ENCODE peak calls at places on chromosomes 12 and 14, in five cellular contexts. E, N, B, T and H are unnamed samples.

GRCh38 chr12:52915637-52916036 is 10.8 kb upstream of the KRT8 start:
- DNase-seq in E (no peak), N (no peak), B (no peak), T (no peak), H (no peak)

GRCh38 chr14:76320486-76320885 is 55.5 kb upstream of the ESRRB start:
- DNase-seq in E (no peak), N (no peak), B (no peak), T (no peak), H (no peak)

GRCh38 chr12:86264451-86265328 is 8.5 kb upstream of the MGAT4C start:
- DNase-seq in E (no peak), N (no peak), B (peak; percentile 69), T (no peak), H (no peak)

GRCh38 chr12:95248604-95249355 is 31.2 kb downstream of the VEZT start:
- DNase-seq in E (no peak), N (no peak), B (no peak), T (no peak), H (no peak)

GRCh38 chr12:132003846-132004245 is 54.1 kb downstream of the EP400 start:
- DNase-seq in E (no peak), N (no peak), B (no peak), T (no peak), H (no peak)

GRCh38 chr14:50666772-50667490 is 1.2 kb downstream of the SAV1 start:
- DNase-seq in E (no peak), N (no peak), B (no peak), T (peak; percentile 37), H (no peak)

GRCh38 chr12:22121224-22121623 is 75.2 kb downstream of the CMAS start:
- DNase-seq in E (no peak), N (no peak), B (peak; percentile 68), T (peak; percentile 9), H (no peak)

GRCh38 chr14:51386983-51387730 is 147.1 kb downstream of the TMX1 start:
- DNase-seq in E (no peak), N (no peak), B (no peak), T (no peak), H (no peak)

GRCh38 chr12:75239987-75240386 is 30.3 kb upstream of the KCNC2 start:
- DNase-seq in E (no peak), N (no peak), B (no peak), T (no peak), H (no peak)

GRCh38 chr12:26863515-26863914 is 30.5 kb upstream of the ITPR2 start:
- DNase-seq in E (no peak), N (no peak), B (no peak), T (no peak), H (no peak)

GRCh38 chr12:107320929-107321618 is 227.7 kb upstream of the CRY1 start:
- DNase-seq in E (no peak), N (no peak), B (peak; percentile 68), T (no peak), H (no peak)

GRCh38 chr12:121536929-121537813 is 43.7 kb downstream of the KDM2B start:
- DNase-seq in E (peak; percentile 81), N (peak; percentile 77), B (peak; percentile 78), T (peak; percentile 76), H (peak; percentile 84)

GRCh38 chr14:75050852-75051555 is at the start of gene MLH3:
- DNase-seq in E (peak; percentile 88), N (peak; percentile 67), B (peak; percentile 91), T (peak; percentile 75), H (peak; percentile 72)

GRCh38 chr12:10632226-10632625 is 18.8 kb upstream of the MAGOHB start:
- DNase-seq in E (no peak), N (no peak), B (no peak), T (no peak), H (no peak)

GRCh38 chr12:105324704-105325103 is 5.8 kb upstream of the C12orf75 start:
- DNase-seq in E (no peak), N (no peak), B (no peak), T (no peak), H (no peak)

GRCh38 chr12:117000316-117000715 is 89.6 kb downstream of the FBXW8 start:
- DNase-seq in E (no peak), N (no peak), B (no peak), T (no peak), H (no peak)

GRCh38 chr12:58306266-58306995 is 365.1 kb downstream of the ATP23 start:
- DNase-seq in E (no peak), N (no peak), B (no peak), T (no peak), H (no peak)

GRCh38 chr14:101254805-101255764 is 306.2 kb upstream of the DIO3 start:
- DNase-seq in E (no peak), N (no peak), B (no peak), T (no peak), H (no peak)

GRCh38 chr14:102304611-102305506 is at the start of gene MOK:
- DNase-seq in E (peak; percentile 96), N (peak; percentile 96), B (peak; percentile 100), T (peak; percentile 96), H (peak; percentile 95)
- TF ChIP-seq POLR2A in E (no peak), N (no peak), B (no peak), T (no peak), H (no peak)

GRCh38 chr14:68361231-68361630 is 431.6 kb downstream of the ZFP36L1 start:
- DNase-seq in E (no peak), N (no peak), B (no peak), T (no peak), H (no peak)
- TF ChIP-seq TAF1 in E (no peak), N (no peak), B (no peak), T (no peak), H (no peak)

DNA sequence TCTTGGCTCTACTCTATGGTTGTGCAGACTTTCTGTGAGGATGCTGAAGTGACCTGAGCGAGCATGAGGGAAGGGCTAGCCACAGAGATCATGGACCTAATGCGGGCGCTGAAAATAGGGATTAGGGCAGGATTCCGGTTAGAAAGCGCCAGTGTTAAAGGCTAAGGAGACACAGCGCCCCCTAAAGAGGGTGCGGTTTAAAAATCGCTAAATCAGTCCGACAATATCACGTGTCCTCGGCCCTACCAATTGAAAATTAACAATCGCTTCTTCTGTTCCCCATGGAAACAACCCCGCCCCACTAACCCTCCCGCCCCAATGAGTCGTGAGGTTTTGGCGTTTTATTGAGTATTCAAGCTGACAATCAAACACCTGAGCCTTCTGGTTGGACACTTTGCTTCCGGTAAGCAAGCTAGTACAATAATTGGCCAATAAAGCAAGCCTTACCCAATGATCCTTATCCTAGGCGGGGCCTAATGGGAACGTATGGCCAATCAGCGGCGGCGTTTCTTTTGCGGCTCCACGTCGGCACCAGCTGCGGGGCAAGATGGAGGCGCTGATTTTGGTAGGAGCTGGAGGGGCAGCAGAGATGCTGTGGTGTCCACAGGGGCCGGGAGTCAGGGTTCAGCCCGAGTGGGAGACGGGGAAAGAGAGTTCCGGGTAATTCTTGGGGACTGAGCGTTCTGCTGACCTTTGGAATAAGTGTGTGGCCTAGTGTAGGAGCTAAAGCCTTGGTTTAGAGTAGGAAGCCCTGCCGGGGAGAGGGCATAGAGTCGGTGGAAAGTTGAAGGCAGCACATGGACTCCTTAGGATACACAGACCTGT is at the start of gene COPZ1:
- DNase-seq in E (peak; percentile 91), N (peak; percentile 81), B (peak; percentile 87), T (peak; percentile 100), H (peak; percentile 85)
- TF ChIP-seq POLR2A in E (peak; percentile 97), N (peak; percentile 86), B (peak; percentile 87), T (peak; percentile 96), H (peak; percentile 87)

DNA sequence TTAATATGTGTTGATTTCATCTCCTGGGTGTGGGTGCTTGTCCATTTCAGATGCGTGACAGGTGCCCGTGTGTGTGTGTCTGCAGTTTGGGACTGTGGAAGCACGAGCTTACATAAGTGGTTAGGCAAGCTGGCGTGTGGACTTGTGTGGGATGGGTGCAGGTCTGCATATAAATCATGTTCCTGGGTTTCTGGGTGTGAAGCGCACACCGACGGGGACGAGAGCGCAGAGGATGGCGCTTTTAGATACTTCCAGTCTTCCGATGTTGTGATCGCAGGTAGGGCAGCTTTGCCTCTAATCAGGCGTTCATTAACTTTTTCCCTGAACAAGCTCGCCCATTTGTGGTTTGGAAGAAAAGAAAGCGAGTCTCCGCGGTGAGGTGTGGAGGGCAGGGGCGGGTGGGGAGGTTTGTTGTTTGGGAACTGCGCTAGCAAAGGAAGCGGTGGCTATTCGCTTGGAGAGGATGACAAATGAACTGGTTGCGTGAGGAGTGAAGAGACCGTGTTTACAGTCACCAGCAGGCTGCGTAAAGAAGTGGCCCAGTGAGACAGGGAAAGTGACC is 878 bp downstream of the RGS6 start:
- DNase-seq in E (no peak), N (no peak), B (peak; percentile 48), T (no peak), H (no peak)
- TF ChIP-seq TAF1 in E (no peak), N (no peak), B (no peak), T (no peak), H (no peak)

DNA sequence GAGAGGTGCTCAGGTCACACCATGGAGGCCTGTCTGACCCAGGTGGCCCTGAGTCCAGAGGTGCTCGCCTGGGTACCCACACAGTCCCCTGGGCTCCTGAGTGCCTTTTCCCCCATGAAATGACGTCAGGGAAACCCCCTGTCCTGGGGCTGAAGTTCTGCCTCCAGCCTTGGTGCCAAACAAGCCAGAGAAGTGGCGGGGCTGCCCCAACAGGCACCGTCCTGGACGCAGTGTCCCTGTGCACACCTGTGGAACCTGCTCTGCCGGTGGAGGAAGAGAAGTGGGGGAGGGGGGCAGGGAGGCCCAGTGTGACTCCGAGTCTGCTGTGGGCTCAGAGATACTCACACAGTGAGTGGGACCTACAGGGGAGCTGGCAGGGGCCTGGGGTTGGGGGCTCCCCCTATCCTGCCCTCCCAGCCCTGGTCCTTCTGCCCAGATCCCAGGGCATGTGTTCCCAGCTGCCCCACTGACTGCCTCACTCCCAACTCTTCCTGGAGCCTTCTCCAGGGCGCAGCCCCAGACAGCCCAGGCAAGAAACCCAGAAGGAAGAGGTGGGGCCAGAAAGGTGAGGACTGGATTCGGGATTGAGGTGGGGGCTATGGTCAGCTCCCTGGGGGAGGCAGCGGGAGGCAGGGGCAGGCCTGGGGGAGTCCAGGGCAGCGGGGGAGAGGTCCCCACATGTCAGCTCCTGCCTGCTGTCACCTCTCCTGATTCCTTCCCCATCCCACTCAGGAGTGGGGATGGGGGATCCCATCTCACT is 24.8 kb downstream of the CCDC85C start:
- DNase-seq in E (no peak), N (no peak), B (no peak), T (no peak), H (no peak)
- TF ChIP-seq POLR2A in E (no peak), N (no peak), B (no peak), T (no peak), H (no peak)

DNA sequence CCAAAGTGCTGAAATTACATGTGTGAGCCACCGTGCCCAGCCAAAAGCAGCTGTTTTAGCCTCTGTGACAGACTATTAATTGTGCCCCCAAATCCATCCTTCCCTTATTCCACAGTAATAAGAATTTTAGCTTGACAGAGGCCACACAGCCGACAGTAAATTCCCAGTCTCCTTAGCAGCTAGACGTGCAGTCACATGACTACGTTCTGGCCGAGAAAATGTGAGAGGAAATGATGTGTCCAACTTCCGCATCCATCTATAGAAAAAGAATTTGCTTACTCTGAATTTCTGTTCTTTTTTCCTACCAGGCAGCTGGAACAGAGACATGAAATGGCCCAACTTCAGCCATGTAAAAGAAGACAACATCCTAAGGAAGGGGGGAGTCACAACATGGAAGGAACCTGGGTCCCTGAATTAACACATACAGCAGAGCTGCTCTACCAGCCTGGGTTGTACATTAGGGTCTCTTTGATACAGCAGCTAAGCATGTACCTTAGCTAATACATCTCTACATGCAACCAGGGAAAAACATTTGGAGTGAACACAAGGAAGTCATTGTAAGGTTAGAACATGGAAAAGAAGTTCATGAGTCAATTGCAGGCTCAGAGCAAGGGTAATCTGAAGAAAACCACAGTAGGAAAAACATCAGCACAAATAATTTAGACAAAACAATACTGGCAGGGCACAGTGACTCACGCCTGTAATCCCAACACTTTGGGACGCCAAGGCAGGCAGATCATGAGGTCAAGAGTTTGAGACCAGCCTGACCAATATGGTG is 35.5 kb downstream of the CIT start:
- DNase-seq in E (no peak), N (no peak), B (no peak), T (no peak), H (no peak)
- TF ChIP-seq TAF1 in E (no peak), N (no peak), B (no peak), T (no peak), H (no peak)